ENCODE peak calls at places on chromosome 2, in eight cellular contexts. Z is globus pallidus; B is AG04450; Y is naive thymus-derived CD8-positive, alpha-beta T cell; Q is lower leg skin; M is small intestine; A is omental fat pad; U is activated CD4-positive, alpha-beta memory T cell treated with anti-CD3 and anti-CD28 coated beads, Interleukin-2, amount 10 ng/mL, durations not matched to agents 7 days and 5 days. N is an unnamed sample.

GRCh38 chr2:16664052-16664731 is 1.4 kb downstream of the CYRIA start:
- DNase-seq in Q (peak; percentile 87), Z (peak; percentile 79), U (no peak), M (peak; percentile 22), A (no peak), Y (no peak), B (peak; percentile 71), N (peak; percentile 42)

GRCh38 chr2:20366672-20367116 is 16.1 kb upstream of the PUM2 start:
- DNase-seq in Z (no peak), U (peak; percentile 22), B (no peak), Y (no peak), M (no peak), Q (no peak), A (no peak), N (no peak)

GRCh38 chr2:191249131-191249813 is 4.1 kb downstream of the MYO1B start:
- DNase-seq in Y (no peak), Q (no peak), A (no peak), B (no peak), Z (no peak), M (peak; percentile 11), U (no peak), N (no peak)

GRCh38 chr2:23607925-23608324 is 222.9 kb downstream of the KLHL29 start:
- DNase-seq in B (no peak), A (no peak), Y (no peak), Z (no peak), Q (no peak), M (no peak), U (no peak), N (no peak)

GRCh38 chr2:220736778-220737177 is 835.3 kb downstream of the EPHA4 start:
- DNase-seq in A (no peak), Q (no peak), Y (no peak), Z (no peak), U (no peak), B (no peak), M (no peak), N (no peak)

GRCh38 chr2:214069254-214069653 is 341.6 kb upstream of the VWC2L start:
- DNase-seq in U (no peak), M (peak; percentile 0), Y (no peak), B (peak; percentile 47), Z (peak; percentile 54), Q (no peak), A (no peak), N (no peak)

GRCh38 chr2:134912406-134912805 is 6.2 kb upstream of the CCNT2 start:
- DNase-seq in U (no peak), B (no peak), Q (no peak), Z (no peak), A (no peak), Y (no peak), M (no peak), N (no peak)

GRCh38 chr2:239911630-239912071 is 113.5 kb downstream of the NDUFA10 start:
- DNase-seq in M (no peak), Q (peak; percentile 81), U (no peak), Y (no peak), A (no peak), B (no peak), Z (no peak), N (no peak)

GRCh38 chr2:138846216-138846821 is 66.1 kb upstream of the NXPH2 start:
- DNase-seq in Q (no peak), A (no peak), B (no peak), M (peak; percentile 7), Z (no peak), Y (no peak), U (no peak), N (no peak)

GRCh38 chr2:141021109-141021508 is 1109.7 kb downstream of the LRP1B start:
- DNase-seq in A (no peak), B (peak; percentile 20), Y (no peak), Q (no peak), M (no peak), Z (no peak), U (no peak), N (no peak)

GRCh38 chr2:59339837-59340207 is 1098.7 kb upstream of the FANCL start:
- DNase-seq in B (no peak), A (no peak), Y (no peak), U (no peak), M (no peak), Z (no peak), Q (no peak), N (no peak)

GRCh38 chr2:43169091-43169936 is 57.1 kb downstream of the ZFP36L2 start:
- DNase-seq in U (peak; percentile 40), B (no peak), M (peak; percentile 90), A (no peak), Z (no peak), Y (no peak), Q (no peak), N (peak; percentile 56)

GRCh38 chr2:69020496-69020895 is 7.5 kb downstream of the ANTXR1 start:
- DNase-seq in U (no peak), Z (no peak), M (no peak), Q (no peak), A (no peak), Y (no peak), B (no peak), N (no peak)

GRCh38 chr2:63811063-63811462 is 30.6 kb upstream of the UGP2 start:
- DNase-seq in M (no peak), B (no peak), A (no peak), U (no peak), Y (no peak), Q (no peak), Z (no peak), N (no peak)

GRCh38 chr2:234335676-234336228 is 161.1 kb downstream of the ARL4C start:
- DNase-seq in A (peak; percentile 36), U (peak; percentile 67), M (no peak), Z (peak; percentile 71), Q (peak; percentile 98), B (no peak), Y (no peak), N (peak; percentile 88)

GRCh38 chr2:88919087-88919738 is 227.7 kb downstream of the RPIA start:
- DNase-seq in B (no peak), Y (no peak), U (no peak), M (no peak), A (no peak), Z (no peak), Q (no peak), N (no peak)

GRCh38 chr2:195756218-195756941 is 99.4 kb downstream of the SLC39A10 start:
- DNase-seq in M (no peak), A (no peak), Q (no peak), Y (no peak), U (no peak), B (no peak), Z (no peak), N (no peak)

GRCh38 chr2:19569300-19569791 is 210.9 kb upstream of the OSR1 start:
- DNase-seq in Y (no peak), Q (no peak), U (no peak), Z (no peak), M (peak; percentile 20), A (no peak), B (no peak), N (no peak)

GRCh38 chr2:135985826-135986393 is 484 bp upstream of the DARS1 start:
- DNase-seq in M (no peak), U (no peak), Z (no peak), Q (no peak), A (no peak), Y (no peak), B (no peak), N (no peak)

GRCh38 chr2:136085810-136086209 is 32.1 kb downstream of the CXCR4 start:
- DNase-seq in B (no peak), Y (no peak), Z (no peak), U (no peak), Q (no peak), A (no peak), M (no peak), N (no peak)

GRCh38 chr2:102387763-102388546 is 32.4 kb downstream of the IL18R1 start:
- DNase-seq in B (no peak), M (no peak), Z (no peak), A (no peak), U (no peak), Y (no peak), Q (no peak), N (no peak)

GRCh38 chr2:55826246-55826645 is 97.3 kb downstream of the EFEMP1 start:
- DNase-seq in U (no peak), Q (no peak), Z (no peak), M (no peak), B (no peak), Y (no peak), A (no peak), N (no peak)

GRCh38 chr2:141654311-141654710 is 476.5 kb downstream of the LRP1B start:
- DNase-seq in Q (no peak), U (no peak), M (no peak), Z (no peak), Y (no peak), A (no peak), B (no peak), N (no peak)

GRCh38 chr2:64311948-64312621 is 141.9 kb upstream of the LGALSL start:
- DNase-seq in Z (peak; percentile 90), B (peak; percentile 24), Y (no peak), Q (peak; percentile 95), A (peak; percentile 32), U (no peak), M (peak; percentile 83), N (peak; percentile 82)

GRCh38 chr2:147479363-147479762 is 365.5 kb upstream of the ACVR2A start:
- DNase-seq in Y (no peak), Q (no peak), M (no peak), U (no peak), Z (no peak), B (no peak), A (no peak), N (no peak)

GRCh38 chr2:150570712-150571111 is 83.2 kb upstream of the RND3 start:
- DNase-seq in M (no peak), A (no peak), U (no peak), Y (no peak), Z (no peak), Q (no peak), B (peak; percentile 72), N (no peak)

GRCh38 chr2:2096803-2097464 is 234.1 kb downstream of the MYT1L start:
- DNase-seq in Y (no peak), Z (no peak), Q (no peak), M (no peak), B (no peak), U (no peak), A (no peak), N (no peak)

GRCh38 chr2:201466050-201466660 is 14.6 kb downstream of the STRADB start:
- DNase-seq in Q (no peak), Y (no peak), B (no peak), M (peak; percentile 50), U (no peak), Z (peak; percentile 29), A (no peak), N (no peak)

GRCh38 chr2:44772131-44772530 is 169.4 kb upstream of the SIX3 start:
- DNase-seq in A (no peak), Y (no peak), Q (no peak), B (no peak), U (no peak), M (no peak), Z (no peak), N (no peak)

GRCh38 chr2:152246686-152247336 is 71.2 kb upstream of the STAM2 start:
- DNase-seq in Y (no peak), B (no peak), Z (no peak), A (no peak), U (no peak), Q (no peak), M (no peak), N (no peak)

GRCh38 chr2:218033590-218034496 is 31.0 kb upstream of the TNS1 start:
- DNase-seq in A (no peak), Q (peak; percentile 84), M (no peak), Y (no peak), Z (no peak), B (no peak), U (peak; percentile 15), N (peak; percentile 79)

GRCh38 chr2:9781252-9781651 is 62.0 kb upstream of the TAF1B start:
- DNase-seq in Q (no peak), M (peak; percentile 45), A (no peak), B (no peak), Y (no peak), U (no peak), Z (no peak), N (no peak)

GRCh38 chr2:233098615-233099014 is 38.5 kb downstream of the INPP5D start:
- DNase-seq in Y (no peak), M (peak; percentile 35), U (no peak), B (no peak), Q (no peak), Z (no peak), A (no peak), N (no peak)

GRCh38 chr2:48856144-48856543 is 100.6 kb upstream of the LHCGR start:
- DNase-seq in B (no peak), Y (no peak), Q (no peak), U (no peak), M (no peak), A (no peak), Z (no peak), N (no peak)